ENCODE peak calls at places on chromosomes 6 and 20, in five cellular contexts. M is psoas muscle, V is stomach, D is cardiac muscle cell, U is progenitor cell of endocrine pancreas. E is an unnamed sample.

GRCh38 chr20:24425523-24425922 is 43.9 kb upstream of the SYNDIG1 start:
- DNase-seq in M (no peak), V (no peak), D (no peak), U (no peak), E (no peak)

GRCh38 chr6:62614442-62614841 is 328.4 kb upstream of the KHDRBS2 start:
- DNase-seq in M (no peak), V (no peak), D (no peak), U (no peak), E (no peak)

GRCh38 chr6:7673063-7673536 is 52.8 kb upstream of the BMP6 start:
- DNase-seq in M (peak), V (peak), D (peak), U (no peak), E (no peak)

GRCh38 chr6:72953901-72954494 is 271.3 kb downstream of the KHDC1L start:
- DNase-seq in M (no peak), V (no peak), D (peak), U (no peak), E (no peak)

GRCh38 chr6:27669278-27669797 is 196.4 kb upstream of the ZNF184 start:
- DNase-seq in M (no peak), V (no peak), D (peak), U (no peak), E (peak)

GRCh38 chr6:86856937-86857563 is 80.3 kb upstream of the HTR1E start:
- DNase-seq in M (no peak), V (peak), D (peak), U (peak), E (peak)

GRCh38 chr6:154891901-154892300 is 103.2 kb upstream of the TIAM2 start:
- DNase-seq in M (no peak), V (no peak), D (no peak), U (no peak), E (no peak)

GRCh38 chr6:36663504-36664446 is 14.7 kb upstream of the CDKN1A start:
- DNase-seq in M (no peak), V (no peak), D (no peak), U (no peak), E (no peak)

GRCh38 chr6:80523531-80523970 is 417.1 kb downstream of the BCKDHB start:
- DNase-seq in M (peak), V (no peak), D (peak), U (no peak), E (no peak)

GRCh38 chr6:73506246-73506645 is 14.6 kb downstream of the EEF1A1 start:
- DNase-seq in M (no peak), V (no peak), D (no peak), U (no peak), E (no peak)

GRCh38 chr6:25585225-25585624 is 66.8 kb upstream of the SCGN start:
- DNase-seq in M (no peak), V (no peak), D (no peak), U (no peak), E (no peak)
- TF ChIP-seq CTCF in M (no peak), V (no peak), D (no peak), U (no peak), E (no peak)

DNA sequence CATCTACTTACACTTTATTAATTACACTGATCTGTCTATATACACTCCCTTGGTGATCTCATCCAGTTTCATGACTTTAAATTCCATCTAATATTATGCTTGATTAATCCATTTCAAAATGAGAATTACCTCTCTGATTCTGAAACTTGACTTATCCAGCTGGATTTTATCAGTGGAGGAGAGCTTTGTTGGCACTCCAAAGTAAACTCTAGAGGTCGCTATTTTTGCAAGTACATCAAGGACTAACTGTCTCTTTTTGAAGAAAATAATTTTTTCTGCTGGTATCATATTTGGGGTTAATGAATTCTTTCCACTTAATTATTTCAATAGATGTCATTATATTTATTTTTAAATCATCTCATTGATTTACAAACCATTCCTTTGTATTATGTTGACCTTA is 630.3 kb upstream of the MAN1A1 start:
- DNase-seq in M (no peak), V (no peak), D (peak), U (no peak), E (no peak)
- TF ChIP-seq CTCF in M (no peak), V (no peak), D (peak), U (peak), E (peak)

GRCh38 chr20:58880994-58881752 is 28.7 kb downstream of the GNAS start:
- DNase-seq in M (no peak), V (no peak), D (no peak), U (no peak), E (no peak)
- TF ChIP-seq CTCF in M (no peak), V (no peak), D (peak), U (no peak), E (no peak)

GRCh38 chr20:33259371-33259770 is 23.6 kb downstream of the BPIFA1 start:
- DNase-seq in M (no peak), V (no peak), D (no peak), U (no peak), E (no peak)

GRCh38 chr20:33263784-33264183 is 19.2 kb upstream of the BPIFB1 start:
- DNase-seq in M (no peak), V (no peak), D (no peak), U (no peak), E (no peak)

GRCh38 chr20:33267691-33268090 is 15.3 kb upstream of the BPIFB1 start:
- DNase-seq in M (no peak), V (no peak), D (no peak), U (no peak), E (no peak)

GRCh38 chr20:33261465-33261864 is 21.5 kb upstream of the BPIFB1 start:
- DNase-seq in M (no peak), V (no peak), D (no peak), U (no peak), E (no peak)

GRCh38 chr20:33262658-33263065 is 20.4 kb upstream of the BPIFB1 start:
- DNase-seq in M (no peak), V (peak), D (peak), U (peak), E (no peak)
- TF ChIP-seq CTCF in M (no peak), V (peak), D (peak), U (peak), E (peak)

DNA sequence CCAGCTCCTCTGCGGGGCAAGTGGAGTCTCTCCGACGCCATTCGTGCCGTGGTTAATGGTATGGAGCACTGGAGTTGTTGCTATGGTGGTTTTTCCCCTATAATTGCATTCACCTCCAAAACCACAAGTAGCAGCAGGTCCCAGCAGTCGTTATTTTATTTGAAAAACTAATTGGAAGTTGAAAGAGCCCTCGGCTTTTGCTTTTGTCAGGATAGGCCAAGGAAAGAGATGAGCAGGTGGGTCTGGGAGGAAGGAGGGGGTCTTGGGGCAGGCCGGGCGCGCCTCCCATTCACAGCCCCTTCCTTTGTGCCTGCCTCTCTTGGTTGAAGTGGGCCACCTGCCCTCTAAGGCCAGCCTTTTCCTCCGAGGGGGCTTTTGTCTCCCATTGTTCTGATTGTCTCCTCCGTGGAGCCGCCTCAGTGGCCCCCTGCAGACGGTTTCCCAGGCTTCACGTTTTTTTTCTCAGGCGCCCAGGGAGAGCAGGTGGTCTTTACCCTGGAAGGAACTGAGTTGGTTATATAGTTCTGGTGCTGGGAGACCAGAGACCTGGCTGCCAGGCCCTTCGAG is 15.9 kb downstream of the GHRH start:
- DNase-seq in M (no peak), V (no peak), D (no peak), U (no peak), E (no peak)
- TF ChIP-seq CTCF in M (no peak), V (no peak), D (no peak), U (no peak), E (no peak)

GRCh38 chr6:30063315-30063714 is 2.2 kb downstream of the POLR1H start:
- DNase-seq in M (no peak), V (no peak), D (no peak), U (no peak), E (no peak)

GRCh38 chr6:30060634-30060981 is 457 bp upstream of the POLR1H start:
- DNase-seq in M (peak), V (no peak), D (peak), U (no peak), E (no peak)

GRCh38 chr6:30062471-30063178 is 1.6 kb downstream of the POLR1H start:
- DNase-seq in M (no peak), V (no peak), D (no peak), U (no peak), E (no peak)

GRCh38 chr6:30061766-30062458 is 847 bp downstream of the POLR1H start:
- DNase-seq in M (no peak), V (peak), D (no peak), U (no peak), E (no peak)

GRCh38 chr6:30060982-30061765 is at the start of gene POLR1H:
- DNase-seq in M (peak), V (peak), D (peak), U (peak), E (peak)
- TF ChIP-seq CTCF in M (no peak), V (no peak), D (no peak), U (no peak), E (no peak)

DNA sequence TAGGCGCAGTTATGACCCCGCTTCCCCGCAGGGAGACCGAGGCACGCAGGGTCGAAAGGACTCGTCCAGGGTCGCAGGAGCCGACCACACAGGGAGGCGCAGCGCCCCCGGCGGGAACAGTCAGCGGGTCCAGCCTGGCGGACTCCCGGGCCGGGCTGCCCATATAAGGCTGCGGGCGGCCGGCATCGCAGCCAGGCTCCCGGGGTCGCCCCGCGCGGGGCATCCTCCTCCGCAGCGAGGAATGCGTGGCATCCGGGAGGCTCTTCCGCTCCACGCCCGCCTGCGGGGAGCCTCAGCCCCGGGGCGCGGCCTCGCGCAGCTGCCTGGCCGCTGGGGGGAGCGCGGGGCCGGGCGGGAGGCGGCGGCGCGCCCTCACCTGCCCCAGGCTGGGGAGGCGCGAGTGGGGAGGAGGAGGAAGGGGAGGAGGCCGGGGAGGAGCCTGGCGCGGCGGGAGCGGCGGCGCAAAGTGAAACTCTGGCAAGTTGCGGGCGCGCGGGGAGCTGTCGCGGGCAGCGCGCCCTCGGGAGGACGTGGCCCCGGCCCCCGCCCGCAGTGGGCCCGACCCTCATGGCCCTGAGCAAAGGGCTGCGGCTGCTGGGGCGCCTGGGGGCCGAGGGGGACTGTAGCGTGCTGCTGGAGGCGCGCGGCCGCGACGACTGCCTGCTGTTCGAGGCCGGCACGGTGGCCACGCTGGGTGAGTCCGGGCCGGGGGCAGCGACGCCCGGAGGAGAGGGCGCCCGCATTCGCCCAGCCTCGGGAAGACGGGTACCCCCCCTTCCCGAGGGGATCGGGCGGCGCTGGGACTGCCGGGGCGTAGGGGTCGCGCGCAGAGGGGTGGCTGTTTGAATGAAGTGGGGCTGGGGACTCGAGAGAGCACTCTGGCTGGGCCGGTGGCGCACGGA is at the start of gene SYNJ2:
- DNase-seq in M (peak), V (peak), D (peak), U (peak), E (peak)
- TF ChIP-seq CTCF in M (peak), V (peak), D (peak), U (peak), E (peak)

GRCh38 chr6:136921936-136922679 is at the start of gene SLC35D3:
- DNase-seq in M (peak), V (no peak), D (peak), U (no peak), E (peak)

GRCh38 chr6:136922680-136922996 is 537 bp downstream of the SLC35D3 start:
- DNase-seq in M (no peak), V (no peak), D (no peak), U (no peak), E (peak)

GRCh38 chr6:136920858-136921520 is 1.1 kb upstream of the SLC35D3 start:
- DNase-seq in M (no peak), V (no peak), D (peak), U (no peak), E (peak)

GRCh38 chr6:136920216-136920857 is 1.8 kb upstream of the SLC35D3 start:
- DNase-seq in M (no peak), V (no peak), D (no peak), U (no peak), E (peak)

DNA sequence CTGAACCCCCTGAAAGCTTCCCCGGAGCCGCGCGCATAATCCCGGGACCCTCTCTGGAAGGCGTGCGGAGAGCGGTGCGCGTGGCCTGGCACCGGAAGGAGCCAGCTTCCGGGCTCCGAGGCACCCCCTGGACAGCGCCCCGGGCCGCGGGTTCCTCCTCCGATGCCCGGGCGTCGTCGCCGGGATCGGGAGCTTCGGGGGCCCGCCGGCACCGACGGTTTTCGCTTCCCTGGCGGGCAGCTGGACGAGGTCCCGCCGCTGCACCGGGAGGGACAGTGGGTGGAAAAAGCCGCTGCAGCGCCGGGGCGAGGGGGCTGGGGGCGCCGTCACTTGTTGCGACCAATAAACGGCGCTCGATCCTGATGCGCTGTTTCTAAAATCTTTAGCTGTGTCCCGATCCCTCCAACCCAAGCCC is 573 bp upstream of the SLC35D3 start:
- DNase-seq in M (no peak), V (no peak), D (peak), U (no peak), E (peak)
- TF ChIP-seq CTCF in M (no peak), V (no peak), D (no peak), U (no peak), E (no peak)

GRCh38 chr6:34455831-34456230 is 10.0 kb upstream of the PACSIN1 start:
- DNase-seq in M (no peak), V (no peak), D (no peak), U (no peak), E (no peak)

GRCh38 chr6:34460796-34461507 is 4.9 kb upstream of the PACSIN1 start:
- DNase-seq in M (no peak), V (no peak), D (no peak), U (no peak), E (no peak)

GRCh38 chr6:34459899-34460593 is 5.8 kb upstream of the PACSIN1 start:
- DNase-seq in M (no peak), V (peak), D (peak), U (no peak), E (peak)

GRCh38 chr6:34457392-34457746 is 8.5 kb upstream of the PACSIN1 start:
- DNase-seq in M (no peak), V (no peak), D (no peak), U (no peak), E (no peak)

GRCh38 chr6:34457747-34458462 is 8.0 kb upstream of the PACSIN1 start:
- DNase-seq in M (no peak), V (no peak), D (peak), U (no peak), E (no peak)
- TF ChIP-seq CTCF in M (no peak), V (no peak), D (no peak), U (no peak), E (no peak)